ENCODE peak calls at places on chromosome 14, in six cellular contexts. H is suprapubic skin, R is breast epithelium, D is HCT116, P is prostate gland, U is vagina. C is an unnamed sample.

GRCh38 chr14:90331497-90332270 is at the start of gene NRDE2:
- DNase-seq in H (peak), R (peak), D (peak), P (peak), U (peak), C (peak)

GRCh38 chr14:95222870-95223398 is 65.6 kb upstream of the DICER1 start:
- DNase-seq in H (no peak), R (no peak), D (no peak), P (no peak), U (no peak), C (no peak)

GRCh38 chr14:42110167-42110566 is 503.5 kb downstream of the LRFN5 start:
- DNase-seq in H (no peak), R (no peak), D (no peak), P (no peak), U (no peak), C (no peak)

GRCh38 chr14:95557291-95557690 is 22.4 kb downstream of the GLRX5 start:
- DNase-seq in H (no peak), R (no peak), D (no peak), P (no peak), U (no peak), C (no peak)

GRCh38 chr14:59265808-59266207 is 77.3 kb downstream of the DAAM1 start:
- DNase-seq in H (no peak), R (no peak), D (no peak), P (no peak), U (no peak), C (no peak)

GRCh38 chr14:57692671-57693070 is 173.2 kb downstream of the SLC35F4 start:
- DNase-seq in H (no peak), R (no peak), D (peak), P (no peak), U (no peak), C (peak)

GRCh38 chr14:105937253-105938054 is 411.1 kb downstream of the TMEM121 start:
- DNase-seq in H (peak), R (no peak), D (no peak), P (no peak), U (peak), C (no peak)

GRCh38 chr14:101405171-101405883 is 156.0 kb upstream of the DIO3 start:
- DNase-seq in H (no peak), R (no peak), D (no peak), P (no peak), U (no peak), C (no peak)

GRCh38 chr14:61631044-61631692 is 64.1 kb upstream of the HIF1A start:
- DNase-seq in H (no peak), R (no peak), D (no peak), P (no peak), U (no peak), C (no peak)

GRCh38 chr14:26859483-26859882 is 261.6 kb upstream of the NOVA1 start:
- DNase-seq in H (no peak), R (no peak), D (no peak), P (no peak), U (no peak), C (no peak)

GRCh38 chr14:69951263-69951662 is 72.0 kb downstream of the SMOC1 start:
- DNase-seq in H (no peak), R (no peak), D (no peak), P (no peak), U (no peak), C (no peak)

GRCh38 chr14:39251547-39251946 is 17.8 kb downstream of the MIA2 start:
- DNase-seq in H (no peak), R (no peak), D (no peak), P (no peak), U (no peak), C (no peak)

GRCh38 chr14:73824116-73824515 is 27.5 kb upstream of the PTGR2 start:
- DNase-seq in H (no peak), R (no peak), D (no peak), P (no peak), U (no peak), C (no peak)

GRCh38 chr14:70005281-70005805 is 126.1 kb downstream of the SMOC1 start:
- DNase-seq in H (no peak), R (no peak), D (no peak), P (no peak), U (no peak), C (no peak)

GRCh38 chr14:50010752-50011151 is 105.6 kb downstream of the VCPKMT start:
- DNase-seq in H (no peak), R (no peak), D (no peak), P (no peak), U (no peak), C (no peak)

GRCh38 chr14:23300687-23301223 is 1.9 kb downstream of the PPP1R3E start:
- DNase-seq in H (peak), R (peak), D (no peak), P (peak), U (no peak), C (no peak)
- TF ChIP-seq POLR2AphosphoS5 in H (no peak), R (peak), D (no peak), P (no peak), U (no peak), C (peak)

DNA sequence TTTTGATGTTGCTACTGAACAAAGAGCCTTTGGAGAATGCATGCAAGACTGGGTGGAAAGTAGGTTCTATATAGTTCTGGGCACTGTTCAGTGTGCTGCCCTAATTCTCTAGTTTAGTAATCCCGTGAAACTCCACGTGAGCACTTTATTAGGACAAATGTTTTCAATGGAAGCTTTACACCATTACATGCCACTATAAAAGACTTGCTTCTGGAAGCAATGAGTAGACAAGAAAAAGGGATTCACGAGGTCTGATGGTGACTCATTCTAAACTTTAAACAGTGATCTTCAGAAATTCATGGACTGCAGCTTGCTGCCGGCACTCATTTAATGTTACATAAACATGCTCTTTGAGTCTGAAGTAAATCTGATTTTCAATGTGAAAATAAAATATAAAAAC is 22.3 kb downstream of the ATG14 start:
- DNase-seq in H (no peak), R (no peak), D (no peak), P (no peak), U (no peak), C (no peak)
- TF ChIP-seq POLR2AphosphoS5 in H (no peak), R (no peak), D (no peak), P (no peak), U (peak), C (no peak)

DNA sequence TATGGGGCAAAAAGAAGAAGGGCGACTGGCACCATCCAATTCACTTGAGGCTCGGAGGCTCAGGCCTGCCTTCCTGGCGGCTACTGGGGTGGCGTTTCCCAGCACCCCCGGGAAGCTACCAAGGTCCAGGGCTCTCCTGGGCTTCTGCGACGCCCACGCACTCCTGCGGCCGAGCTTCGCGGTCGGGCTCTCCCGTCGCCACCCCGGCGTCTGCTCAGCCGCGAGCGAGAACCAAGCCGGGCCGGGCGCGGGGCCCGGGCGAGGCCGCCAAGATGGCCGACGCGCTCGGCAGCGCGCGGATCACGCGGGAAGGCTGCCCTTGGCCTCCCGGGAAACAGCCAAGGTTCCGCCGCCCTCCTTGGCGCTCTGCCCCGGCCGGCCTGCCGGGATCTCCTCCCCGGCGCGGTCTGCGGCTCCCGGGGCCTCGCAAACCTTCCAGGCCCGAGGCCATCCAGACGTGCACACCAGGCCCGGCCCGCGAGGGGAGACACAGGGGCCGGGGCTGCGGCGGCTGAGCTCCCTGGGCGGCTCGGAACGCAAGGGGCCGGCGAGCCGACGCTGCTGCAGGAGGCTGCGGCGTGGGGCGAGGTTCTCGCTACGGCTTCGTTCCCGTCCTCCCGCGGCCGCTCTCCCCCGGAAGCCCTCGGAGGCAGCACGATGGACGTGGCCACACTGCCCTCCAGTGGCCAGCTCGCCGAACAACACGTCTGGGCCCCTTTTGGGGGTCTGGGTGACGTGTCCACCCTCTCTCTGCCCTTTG is 23.5 kb upstream of the ZFP36L1 start:
- DNase-seq in H (peak), R (peak), D (no peak), P (peak), U (no peak), C (no peak)
- TF ChIP-seq POLR2AphosphoS5 in H (peak), R (peak), D (peak), P (peak), U (peak), C (no peak)

GRCh38 chr14:99968156-99968920 is 96.9 kb upstream of the EVL start:
- DNase-seq in H (no peak), R (no peak), D (no peak), P (no peak), U (no peak), C (no peak)
- TF ChIP-seq POLR2AphosphoS5 in H (no peak), R (no peak), D (no peak), P (no peak), U (no peak), C (no peak)

GRCh38 chr14:102590667-102591099 is 1.8 kb upstream of the RCOR1 start:
- DNase-seq in H (no peak), R (no peak), D (peak), P (no peak), U (peak), C (no peak)
- TF ChIP-seq POLR2AphosphoS5 in H (no peak), R (no peak), D (peak), P (no peak), U (no peak), C (no peak)

GRCh38 chr14:104728631-104729030 is 4.6 kb downstream of the ADSS1 start:
- DNase-seq in H (no peak), R (no peak), D (no peak), P (no peak), U (no peak), C (no peak)
- TF ChIP-seq POLR2AphosphoS5 in H (no peak), R (no peak), D (no peak), P (no peak), U (no peak), C (no peak)

GRCh38 chr14:79334272-79334671 is 877.0 kb downstream of the DIO2 start:
- DNase-seq in H (no peak), R (no peak), D (no peak), P (no peak), U (no peak), C (no peak)
- TF ChIP-seq POLR2AphosphoS5 in H (no peak), R (no peak), D (no peak), P (no peak), U (no peak), C (no peak)

GRCh38 chr14:100283984-100284881 is 22.0 kb downstream of the SLC25A29 start:
- DNase-seq in H (no peak), R (no peak), D (no peak), P (no peak), U (no peak), C (no peak)

GRCh38 chr14:100286484-100287191 is 19.6 kb downstream of the SLC25A29 start:
- DNase-seq in H (peak), R (no peak), D (no peak), P (no peak), U (peak), C (no peak)

GRCh38 chr14:100285913-100286400 is 20.3 kb downstream of the SLC25A29 start:
- DNase-seq in H (peak), R (no peak), D (no peak), P (no peak), U (no peak), C (no peak)

GRCh38 chr14:100287202-100287997 is 18.8 kb downstream of the SLC25A29 start:
- DNase-seq in H (peak), R (no peak), D (no peak), P (no peak), U (no peak), C (no peak)

DNA sequence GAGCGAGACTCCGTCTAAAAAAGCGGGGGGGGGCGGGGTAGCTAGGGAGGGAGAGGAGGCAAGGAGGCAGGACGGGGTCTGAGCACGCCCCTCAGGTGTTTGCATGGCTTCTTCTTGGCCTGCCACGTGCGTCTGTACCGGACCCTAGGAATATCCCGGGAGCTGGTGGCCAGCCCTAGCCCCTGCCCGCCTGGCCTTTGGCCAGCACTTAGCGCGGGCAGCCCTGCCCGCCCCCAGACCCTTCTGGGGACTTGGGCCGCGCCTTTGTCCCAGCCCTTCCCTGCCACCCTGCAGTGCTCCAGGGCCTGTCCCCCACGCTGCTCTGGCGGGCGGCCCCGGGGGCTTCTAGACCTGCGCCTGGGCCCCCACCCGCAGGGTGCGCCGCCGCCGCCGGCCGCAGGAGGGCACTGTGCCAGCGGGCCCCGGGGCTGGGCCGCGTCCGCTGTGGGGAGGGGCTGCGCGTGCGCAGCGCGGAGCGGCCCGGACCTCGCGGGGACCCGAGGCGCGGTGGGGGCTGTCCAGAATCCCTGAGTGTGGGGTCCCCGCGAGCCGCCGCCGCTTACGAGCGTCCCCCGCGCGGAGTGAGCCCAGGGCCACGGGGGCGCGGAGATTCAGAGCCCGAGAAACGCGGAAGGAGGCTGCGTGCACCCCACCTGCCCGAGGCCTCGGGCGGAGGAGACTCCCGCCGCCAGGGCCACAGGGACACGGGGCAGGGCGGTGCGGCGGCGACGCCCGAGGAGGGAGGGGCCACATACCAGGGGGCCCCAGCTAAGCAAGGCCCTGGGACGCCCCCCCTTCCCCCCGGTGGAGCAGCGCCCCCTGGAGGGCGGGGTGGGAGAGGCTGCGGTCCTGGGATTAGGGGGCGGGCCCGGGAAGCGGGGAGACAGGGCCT is 21.0 kb downstream of the SLC25A29 start:
- DNase-seq in H (peak), R (no peak), D (no peak), P (peak), U (no peak), C (no peak)
- TF ChIP-seq POLR2AphosphoS5 in H (no peak), R (no peak), D (peak), P (no peak), U (no peak), C (peak)

DNA sequence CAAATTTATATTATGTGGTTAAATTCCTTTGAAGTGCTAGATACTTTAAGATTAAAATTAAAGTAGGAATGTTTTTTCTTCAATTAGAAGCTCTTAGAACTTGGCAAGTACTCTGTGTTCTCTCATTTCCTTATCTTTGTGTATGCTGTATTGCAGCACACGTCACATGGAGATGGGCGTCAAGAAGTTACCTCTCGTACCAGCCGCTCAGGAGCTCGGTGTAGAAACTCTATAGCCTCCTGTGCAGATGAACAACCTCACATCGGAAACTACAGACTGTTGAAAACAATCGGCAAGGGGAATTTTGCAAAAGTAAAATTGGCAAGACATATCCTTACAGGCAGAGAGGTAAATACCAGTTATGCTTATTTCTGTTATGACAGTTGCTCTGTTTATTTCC is 19.7 kb downstream of the MARK3 start:
- DNase-seq in H (no peak), R (no peak), D (no peak), P (peak), U (no peak), C (no peak)
- TF ChIP-seq POLR2AphosphoS5 in H (no peak), R (no peak), D (no peak), P (peak), U (no peak), C (no peak)

GRCh38 chr14:100297320-100298300 is 8.6 kb downstream of the SLC25A29 start:
- DNase-seq in H (peak), R (peak), D (no peak), P (peak), U (no peak), C (no peak)
- TF ChIP-seq POLR2AphosphoS5 in H (no peak), R (no peak), D (no peak), P (peak), U (peak), C (no peak)